ENCODE peak calls at places on chromosomes 2 and 18, in six cellular contexts. S, M, C, E, X and B are unnamed samples.

GRCh38 chr2:150698016-150698661 is 210.7 kb upstream of the RND3 start:
- DNase-seq in S (peak), E (peak), X (no peak), C (no peak), M (no peak), B (no peak)

GRCh38 chr2:226794077-226794670 is 5.4 kb downstream of the IRS1 start:
- DNase-seq in S (peak), X (no peak), M (no peak), C (no peak), E (peak), B (no peak)

GRCh38 chr2:71612581-71613520 is 159.5 kb downstream of the DYSF start:
- DNase-seq in E (no peak), C (no peak), M (no peak), X (no peak), S (no peak), B (no peak)

GRCh38 chr2:54903736-54904554 is 146.3 kb downstream of the RTN4 start:
- DNase-seq in S (peak), X (no peak), E (peak), C (peak), M (no peak), B (peak)

GRCh38 chr18:54479365-54479764 is 111.7 kb upstream of the DYNAP start:
- DNase-seq in S (peak), E (no peak), M (no peak), C (no peak), X (no peak), B (peak)

GRCh38 chr2:110770696-110771425 is 38.5 kb downstream of the ACOXL start:
- DNase-seq in C (no peak), X (no peak), E (peak), M (no peak), S (peak), B (peak)

GRCh38 chr2:215982465-215982875 is 30.9 kb downstream of the MREG start:
- DNase-seq in X (no peak), E (peak), C (peak), S (peak), M (no peak), B (peak)

GRCh38 chr2:169670215-169670651 is 24.0 kb downstream of the CFAP210 start:
- DNase-seq in E (peak), C (no peak), X (no peak), S (peak), M (no peak), B (no peak)

GRCh38 chr2:189719531-189719930 is 43.1 kb downstream of the OSGEPL1 start:
- DNase-seq in S (peak), E (no peak), C (no peak), X (no peak), M (no peak), B (no peak)

GRCh38 chr2:165079432-165079831 is 124.1 kb upstream of the SLC38A11 start:
- DNase-seq in S (no peak), X (no peak), M (no peak), E (no peak), C (no peak), B (no peak)

GRCh38 chr2:54422072-54422581 is 34.0 kb upstream of the SPTBN1 start:
- DNase-seq in C (peak), S (no peak), X (peak), M (peak), E (no peak), B (no peak)

GRCh38 chr18:48127546-48128105 is 197.2 kb upstream of the SMAD2 start:
- DNase-seq in E (no peak), S (no peak), C (no peak), X (no peak), M (no peak), B (no peak)

GRCh38 chr2:2763998-2764355 is 432.9 kb upstream of the MYT1L start:
- DNase-seq in M (no peak), S (no peak), E (no peak), X (no peak), C (no peak), B (no peak)

GRCh38 chr2:12303181-12304030 is 413.3 kb upstream of the TRIB2 start:
- DNase-seq in E (peak), S (peak), M (no peak), X (peak), C (peak), B (no peak)